ENCODE peak calls at places on chromosomes 7 and 10, in five cellular contexts. C is adrenal gland, Y is transverse colon, M is heart left ventricle, Z is body of pancreas. V is an unnamed sample.

GRCh38 chr10:61627266-61627665 is 35.5 kb upstream of the CABCOCO1 start:
- DNase-seq in C (no peak), Y (no peak), M (no peak), Z (no peak), V (no peak)

GRCh38 chr7:73577627-73578341 is 595 bp downstream of the TBL2 start:
- DNase-seq in C (no peak), Y (peak; percentile 21), M (no peak), Z (no peak), V (no peak)

GRCh38 chr10:106652279-106652678 is 512.2 kb downstream of the SORCS1 start:
- DNase-seq in C (no peak), Y (no peak), M (no peak), Z (no peak), V (no peak)

GRCh38 chr7:22185559-22185958 is 171.4 kb downstream of the RAPGEF5 start:
- DNase-seq in C (no peak), Y (no peak), M (no peak), Z (no peak), V (no peak)

GRCh38 chr10:51397695-51398094 is 301.7 kb downstream of the CSTF2T start:
- DNase-seq in C (peak; percentile 80), Y (peak; percentile 78), M (peak; percentile 60), Z (peak; percentile 80), V (peak; percentile 62)

GRCh38 chr10:97761331-97761865 is 10.4 kb downstream of the SFRP5 start:
- DNase-seq in C (no peak), Y (no peak), M (no peak), Z (no peak), V (no peak)

GRCh38 chr10:86170255-86171153 is 196.1 kb downstream of the GRID1 start:
- DNase-seq in C (no peak), Y (no peak), M (no peak), Z (no peak), V (no peak)

GRCh38 chr7:134368851-134369533 is 52.3 kb upstream of the SLC35B4 start:
- DNase-seq in C (no peak), Y (no peak), M (no peak), Z (peak; percentile 41), V (no peak)

GRCh38 chr7:47314728-47315601 is 266.9 kb downstream of the TNS3 start:
- DNase-seq in C (no peak), Y (no peak), M (peak; percentile 63), Z (peak; percentile 23), V (no peak)

DNA sequence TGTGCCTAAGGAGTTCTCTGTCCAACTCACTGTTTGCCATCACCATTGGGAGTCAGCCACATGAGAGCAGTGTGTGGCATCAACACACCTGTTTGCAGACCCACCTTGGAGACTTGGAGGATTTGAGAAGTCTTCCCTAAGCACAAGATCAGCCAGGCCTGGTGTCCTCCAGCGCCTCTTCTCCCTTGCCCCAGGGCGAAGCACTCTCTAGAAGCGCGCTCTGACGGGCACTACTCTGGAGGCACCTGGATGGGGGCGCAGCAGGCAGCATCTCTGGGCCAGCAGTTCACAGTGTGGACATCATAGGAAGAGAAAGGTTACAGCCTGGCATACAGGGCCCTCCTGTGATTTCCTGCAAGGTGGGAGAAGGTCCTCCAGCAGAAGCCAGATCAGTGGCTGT is 289.3 kb downstream of the CELF2 start:
- DNase-seq in C (no peak), Y (no peak), M (no peak), Z (no peak), V (no peak)
- TF ChIP-seq POLR2A in C (no peak), Y (no peak), M (no peak), Z (no peak), V (no peak)

DNA sequence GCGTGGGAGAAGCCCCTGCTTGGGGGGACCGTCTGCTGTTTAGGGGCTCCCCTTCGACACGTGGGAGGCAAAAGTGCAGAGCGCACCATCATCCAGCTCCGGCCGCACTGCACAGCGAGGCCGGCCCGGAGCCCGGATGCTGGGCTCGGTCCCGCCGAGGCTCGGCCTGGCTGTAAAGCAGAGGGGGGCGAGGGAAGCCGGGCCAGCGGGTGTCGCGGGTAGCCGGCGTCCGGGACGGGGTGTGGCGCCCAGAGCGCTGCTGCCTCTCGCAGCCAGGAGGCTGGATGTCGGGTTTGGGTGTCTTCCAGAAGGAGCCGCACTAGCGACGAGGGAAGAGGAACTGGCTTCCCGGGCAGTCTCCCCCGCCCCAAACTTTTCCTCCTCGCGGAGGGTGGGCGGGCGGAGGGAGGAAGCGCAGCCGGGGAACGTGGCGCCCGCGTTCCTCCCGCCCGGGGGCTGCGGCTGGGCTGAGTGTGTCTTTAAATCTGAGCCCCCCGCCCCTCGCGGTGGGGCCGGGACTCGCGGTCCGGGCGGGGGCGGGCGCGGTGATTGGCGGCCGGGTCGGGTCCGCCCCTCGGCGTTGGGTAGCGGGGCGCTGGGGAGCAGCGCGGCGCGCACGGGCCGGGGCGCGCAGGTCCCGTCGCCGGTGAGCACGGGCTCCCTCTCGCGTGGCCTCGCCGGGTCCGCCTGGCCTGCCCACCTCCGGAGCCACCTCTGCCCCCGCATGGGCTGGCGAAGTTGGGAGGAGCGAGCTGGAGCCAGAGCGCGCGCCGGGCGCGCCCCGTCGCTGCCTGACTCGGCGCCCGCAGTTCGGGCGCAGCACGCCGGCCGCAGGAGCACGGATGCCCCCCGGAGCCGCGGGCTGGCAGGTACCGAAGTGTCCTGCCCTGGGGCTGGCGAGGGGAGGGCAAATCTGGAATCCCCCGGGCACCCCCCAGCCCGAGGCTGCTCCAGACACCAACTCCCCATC is at the start of gene PALD1:
- DNase-seq in C (peak; percentile 52), Y (peak; percentile 65), M (peak; percentile 89), Z (peak; percentile 37), V (no peak)
- TF ChIP-seq POLR2A in C (no peak), Y (no peak), M (no peak), Z (peak; percentile 24), V (no peak)

GRCh38 chr10:46304671-46305429 is 18.1 kb downstream of the ANTXRL start:
- DNase-seq in C (no peak), Y (peak; percentile 5), M (no peak), Z (no peak), V (no peak)
- TF ChIP-seq POLR2A in C (no peak), Y (no peak), M (no peak), Z (no peak), V (no peak)

GRCh38 chr7:118664498-118664897 is 440.0 kb downstream of the ANKRD7 start:
- DNase-seq in C (no peak), Y (no peak), M (no peak), Z (no peak), V (no peak)

GRCh38 chr7:118657391-118658005 is 433.0 kb downstream of the ANKRD7 start:
- DNase-seq in C (no peak), Y (no peak), M (no peak), Z (no peak), V (no peak)

GRCh38 chr7:118662266-118662665 is 437.8 kb downstream of the ANKRD7 start:
- DNase-seq in C (no peak), Y (no peak), M (no peak), Z (no peak), V (no peak)
- TF ChIP-seq POLR2A in C (no peak), Y (no peak), M (no peak), Z (no peak), V (no peak)

DNA sequence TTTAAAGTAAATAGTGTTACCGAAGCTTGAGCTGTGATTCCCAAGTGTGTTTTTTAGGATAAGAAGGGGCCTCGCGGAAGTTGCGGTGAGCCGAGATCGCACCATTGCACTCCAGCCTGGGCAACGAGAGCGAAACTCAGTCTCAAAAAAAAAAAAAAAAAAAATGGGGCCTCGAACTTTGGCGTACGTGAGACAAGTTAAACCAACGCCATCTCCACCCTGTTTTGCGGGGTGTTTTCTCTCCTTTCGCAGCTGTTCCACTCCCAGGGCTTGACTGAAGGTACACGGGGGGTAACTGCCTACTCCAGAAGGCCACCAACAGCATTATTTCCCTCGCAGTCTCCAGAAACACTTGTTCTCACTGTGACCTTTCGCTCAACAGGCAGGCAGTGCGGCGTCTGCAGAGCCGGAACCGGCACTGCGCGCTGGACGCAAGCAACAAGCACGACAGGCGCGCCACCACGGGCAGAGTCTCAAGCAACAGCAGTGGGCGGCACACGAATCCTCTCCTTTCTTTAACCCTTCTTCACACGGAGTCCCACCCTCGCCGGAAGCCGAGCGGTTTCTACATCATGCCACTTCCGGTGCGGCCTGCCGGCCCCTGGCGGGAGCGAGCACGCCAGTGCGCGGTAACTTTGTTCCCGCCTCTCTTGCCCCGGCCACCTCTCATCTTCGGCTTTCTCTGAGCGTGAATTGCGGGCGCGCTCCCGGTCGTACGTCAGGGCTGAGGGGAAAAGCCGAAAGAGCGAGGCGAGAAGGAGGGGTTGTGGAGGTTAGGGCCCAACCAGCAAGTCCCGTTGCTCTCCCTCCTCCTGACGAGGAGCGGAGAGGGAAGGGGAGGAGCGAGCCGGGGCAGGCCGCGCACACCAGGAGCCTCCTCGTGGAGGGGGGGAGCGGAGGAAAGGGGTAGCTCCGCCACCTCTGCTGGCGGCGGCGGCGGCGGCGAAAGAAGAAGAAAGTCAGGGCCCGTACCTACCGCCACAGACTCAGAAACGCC is 826 bp upstream of the CDK13 start:
- DNase-seq in C (peak; percentile 97), Y (peak; percentile 98), M (peak; percentile 99), Z (peak; percentile 97), V (peak; percentile 100)
- TF ChIP-seq POLR2A in C (peak; percentile 96), Y (peak; percentile 95), M (no peak), Z (peak; percentile 98), V (peak; percentile 99)

DNA sequence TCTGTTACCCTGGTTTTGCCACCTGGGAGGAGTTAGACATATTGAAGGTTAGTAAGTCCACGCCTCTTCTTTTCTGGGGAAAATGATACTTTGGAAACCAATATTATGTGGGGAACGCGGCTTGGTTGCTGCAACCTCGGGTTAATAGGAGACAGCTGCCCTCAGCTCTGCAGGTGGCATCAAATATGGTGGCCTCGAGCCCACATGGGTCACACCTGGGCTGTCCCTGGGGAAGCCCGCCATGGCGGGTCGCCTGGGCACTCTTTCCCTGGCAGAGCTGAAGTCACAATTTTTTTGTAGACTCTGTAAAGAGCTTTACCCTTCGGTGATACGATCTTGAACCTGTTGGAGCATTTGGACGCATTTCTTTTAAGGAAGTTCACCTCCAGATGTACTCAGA is 2.5 kb downstream of the PFKP start:
- DNase-seq in C (no peak), Y (no peak), M (no peak), Z (no peak), V (no peak)
- TF ChIP-seq POLR2A in C (no peak), Y (no peak), M (no peak), Z (no peak), V (no peak)

GRCh38 chr10:18980084-18980629 is 68.4 kb upstream of the MALRD1 start:
- DNase-seq in C (no peak), Y (no peak), M (no peak), Z (no peak), V (no peak)

GRCh38 chr10:18976681-18977251 is 71.8 kb upstream of the MALRD1 start:
- DNase-seq in C (no peak), Y (no peak), M (no peak), Z (no peak), V (no peak)
- TF ChIP-seq POLR2A in C (no peak), Y (no peak), M (no peak), Z (no peak), V (no peak)

V was measured in H54.